ENCODE peak calls at places on chromosomes 12 and 14, in seven cellular contexts. J, Z, C, T, S, M and X are unnamed samples.

GRCh38 chr12:69905801-69906200 is 80.8 kb downstream of the MYRFL start:
- DNase-seq in T (no peak), J (no peak), S (no peak), C (no peak), M (no peak), Z (no peak), X (no peak)

GRCh38 chr14:76775695-76776305 is 14.5 kb downstream of the VASH1 start:
- DNase-seq in J (no peak), M (no peak), Z (no peak), T (no peak), S (no peak), C (no peak), X (no peak)

GRCh38 chr14:65225299-65226159 is 123.2 kb upstream of the MAX start:
- DNase-seq in M (no peak), J (no peak), C (no peak), Z (no peak), S (no peak), T (no peak), X (no peak)

GRCh38 chr12:75471928-75472865 is 8.4 kb upstream of the GLIPR1 start:
- DNase-seq in J (no peak), T (no peak), Z (no peak), C (no peak), M (no peak), S (no peak), X (no peak)

GRCh38 chr14:103699901-103700752 is 15.1 kb downstream of the XRCC3 start:
- DNase-seq in M (no peak), C (no peak), J (no peak), S (no peak), Z (no peak), T (no peak), X (no peak)

GRCh38 chr14:24133730-24134129 is 2.3 kb upstream of the PSME1 start:
- DNase-seq in M (no peak), T (no peak), Z (no peak), J (no peak), S (no peak), C (no peak), X (no peak)

GRCh38 chr12:130576286-130576933 is 139.7 kb downstream of the RIMBP2 start:
- DNase-seq in M (no peak), C (no peak), Z (no peak), S (no peak), J (no peak), T (no peak), X (peak)

GRCh38 chr12:89529738-89530137 is 3.9 kb upstream of the POC1B start:
- DNase-seq in Z (no peak), M (no peak), T (peak), C (no peak), S (no peak), J (peak), X (peak)

GRCh38 chr14:28773917-28774691 is 7.5 kb downstream of the FOXG1 start:
- DNase-seq in C (peak), S (no peak), Z (no peak), J (peak), M (no peak), T (no peak), X (peak)

GRCh38 chr12:49661191-49661590 is 37.8 kb downstream of the PRPF40B start:
- DNase-seq in M (no peak), Z (no peak), C (no peak), T (no peak), S (no peak), J (no peak), X (no peak)

GRCh38 chr14:76257111-76257803 is 105.5 kb downstream of the GPATCH2L start:
- DNase-seq in M (no peak), S (no peak), Z (no peak), C (no peak), J (peak), T (no peak), X (no peak)

GRCh38 chr12:79857675-79858074 is 77.2 kb downstream of the PPP1R12A start:
- DNase-seq in T (no peak), J (no peak), Z (no peak), C (no peak), S (no peak), M (no peak), X (no peak)

GRCh38 chr14:68975667-68976066 is 3.4 kb downstream of the ACTN1 start:
- DNase-seq in J (peak), T (no peak), Z (no peak), C (no peak), M (no peak), S (no peak), X (no peak)

GRCh38 chr12:107584523-107584922 is 101.1 kb upstream of the PWP1 start:
- DNase-seq in J (no peak), C (no peak), S (no peak), Z (no peak), M (no peak), T (no peak), X (peak)